ENCODE peak calls at places on chromosomes 12 and 14, in five cellular contexts. One of them, this sample, is unnamed. For H3K4me1, the result is how much of the 10 kb centered on the place peaks cover.

GRCh38 chr14:79136437-79137430 is 966.6 kb downstream of the NRXN3 start:
- DNase-seq in uterus: no peak
- DNase-seq in neuronal stem cell: peak
- DNase-seq in endodermal cell: no peak
- DNase-seq in lung: no peak
- DNase-seq in this sample: no peak

GRCh38 chr12:33676866-33677265 is 237.2 kb upstream of the SYT10 start:
- DNase-seq in uterus: no peak
- DNase-seq in neuronal stem cell: no peak
- DNase-seq in endodermal cell: no peak
- DNase-seq in lung: no peak
- DNase-seq in this sample: no peak

GRCh38 chr12:120350576-120351350 is 18.2 kb downstream of the MSI1 start:
- DNase-seq in uterus: no peak
- DNase-seq in neuronal stem cell: no peak
- DNase-seq in endodermal cell: no peak
- DNase-seq in lung: peak
- DNase-seq in this sample: no peak

GRCh38 chr12:94458882-94459772 is 540 bp downstream of the CEP83 start:
- DNase-seq in uterus: no peak
- DNase-seq in neuronal stem cell: peak
- DNase-seq in endodermal cell: no peak
- DNase-seq in lung: no peak
- DNase-seq in this sample: no peak

GRCh38 chr12:43676183-43676813 is 82.3 kb downstream of the PUS7L start:
- DNase-seq in uterus: no peak
- DNase-seq in neuronal stem cell: no peak
- DNase-seq in endodermal cell: peak
- DNase-seq in lung: no peak
- DNase-seq in this sample: no peak

GRCh38 chr14:51821822-51822221 is 38.6 kb upstream of the GNG2 start:
- DNase-seq in uterus: no peak
- DNase-seq in neuronal stem cell: no peak
- DNase-seq in endodermal cell: no peak
- DNase-seq in lung: no peak
- DNase-seq in this sample: no peak

GRCh38 chr12:108387771-108388170 is 48.7 kb upstream of the CMKLR1 start:
- DNase-seq in uterus: no peak
- DNase-seq in neuronal stem cell: no peak
- DNase-seq in endodermal cell: peak
- DNase-seq in lung: no peak
- DNase-seq in this sample: no peak

GRCh38 chr14:55317503-55317902 is 46.3 kb downstream of the FBXO34 start:
- DNase-seq in uterus: no peak
- DNase-seq in neuronal stem cell: no peak
- DNase-seq in endodermal cell: no peak
- DNase-seq in lung: no peak
- DNase-seq in this sample: no peak

GRCh38 chr14:101398011-101398410 is 163.3 kb upstream of the DIO3 start:
- DNase-seq in uterus: no peak
- DNase-seq in neuronal stem cell: no peak
- DNase-seq in endodermal cell: peak
- DNase-seq in lung: no peak
- DNase-seq in this sample: no peak

GRCh38 chr14:100661340-100661712 is 65.4 kb upstream of the DLK1 start:
- DNase-seq in uterus: peak
- DNase-seq in neuronal stem cell: no peak
- DNase-seq in endodermal cell: no peak
- DNase-seq in lung: no peak
- DNase-seq in this sample: no peak

GRCh38 chr12:132441871-132442863 is 47.8 kb upstream of the FBRSL1 start:
- DNase-seq in uterus: no peak
- DNase-seq in neuronal stem cell: no peak
- DNase-seq in endodermal cell: no peak
- DNase-seq in lung: no peak
- DNase-seq in this sample: no peak

GRCh38 chr12:62629413-62629812 is 162.8 kb downstream of the MON2 start:
- DNase-seq in uterus: no peak
- DNase-seq in neuronal stem cell: no peak
- DNase-seq in endodermal cell: peak
- DNase-seq in lung: no peak
- DNase-seq in this sample: no peak

GRCh38 chr14:99590746-99591555 is 13.1 kb downstream of the CCDC85C start:
- DNase-seq in uterus: peak
- DNase-seq in neuronal stem cell: no peak
- DNase-seq in endodermal cell: no peak
- DNase-seq in lung: no peak
- DNase-seq in this sample: no peak

GRCh38 chr14:56514663-56515371 is 64.8 kb upstream of the TMEM260 start:
- DNase-seq in uterus: no peak
- DNase-seq in neuronal stem cell: no peak
- DNase-seq in endodermal cell: peak
- DNase-seq in lung: no peak
- DNase-seq in this sample: no peak

GRCh38 chr12:64713372-64713771 is 45.8 kb downstream of the GNS start:
- DNase-seq in uterus: no peak
- DNase-seq in neuronal stem cell: no peak
- DNase-seq in endodermal cell: no peak
- DNase-seq in lung: no peak
- DNase-seq in this sample: no peak

DNA sequence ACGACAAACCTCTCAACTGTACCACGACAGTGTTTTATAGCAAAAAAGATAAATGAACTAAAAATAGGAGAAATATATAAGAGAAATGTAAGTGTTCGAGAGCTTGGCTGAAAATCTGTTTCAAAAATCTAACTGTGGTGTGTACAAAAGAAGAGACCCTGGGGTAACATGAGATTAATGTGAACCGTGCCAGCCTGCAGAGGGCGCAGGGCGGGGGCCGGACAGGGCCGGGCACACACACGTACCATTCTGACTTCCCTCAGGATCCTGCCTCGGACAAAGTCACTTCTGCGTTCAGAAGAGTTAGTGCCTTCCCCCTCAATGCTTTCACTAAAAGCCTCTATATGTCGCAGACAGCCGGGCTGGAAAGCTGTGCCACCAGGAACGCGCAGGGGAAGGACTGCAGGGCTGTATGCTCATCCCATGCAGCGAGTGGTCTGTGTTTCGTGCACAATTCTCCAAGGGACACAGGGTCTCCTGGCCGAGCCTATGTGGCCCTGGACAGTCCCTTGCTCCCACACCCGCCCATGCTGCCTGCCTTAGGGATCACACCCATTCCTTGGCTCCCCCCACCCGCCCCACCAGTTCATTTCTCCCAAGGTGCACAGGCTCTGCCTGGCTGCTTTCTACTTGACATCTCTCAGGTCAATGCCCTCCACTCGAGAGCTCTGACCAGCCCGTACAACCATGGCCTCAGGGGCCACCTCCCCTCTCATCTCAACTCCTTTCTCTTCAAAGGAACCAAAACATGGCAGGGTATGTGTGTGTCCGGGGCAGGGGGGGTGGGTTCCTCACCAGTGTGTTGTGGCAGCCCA is 8.5 kb downstream of the CDCA4 start:
- DNase-seq in uterus: no peak
- DNase-seq in neuronal stem cell: no peak
- DNase-seq in endodermal cell: no peak
- DNase-seq in lung: no peak
- DNase-seq in this sample: no peak
- H3K4me1 ChIP-seq in uterus: under half
- H3K4me1 ChIP-seq in neuronal stem cell: under half
- H3K4me1 ChIP-seq in endodermal cell: under half
- H3K4me1 ChIP-seq in lung: under half
- H3K4me1 ChIP-seq in this sample: under half

GRCh38 chr14:95484296-95484695 is 32.2 kb downstream of the SYNE3 start:
- DNase-seq in uterus: no peak
- DNase-seq in neuronal stem cell: no peak
- DNase-seq in endodermal cell: no peak
- DNase-seq in lung: no peak
- DNase-seq in this sample: no peak
- H3K4me1 ChIP-seq in uterus: under half
- H3K4me1 ChIP-seq in neuronal stem cell: under half
- H3K4me1 ChIP-seq in endodermal cell: under half
- H3K4me1 ChIP-seq in lung: under half
- H3K4me1 ChIP-seq in this sample: under half

GRCh38 chr12:77521458-77522115 is 309.1 kb upstream of the NAV3 start:
- DNase-seq in uterus: no peak
- DNase-seq in neuronal stem cell: no peak
- DNase-seq in endodermal cell: no peak
- DNase-seq in lung: no peak
- DNase-seq in this sample: no peak
- H3K4me1 ChIP-seq in uterus: under half
- H3K4me1 ChIP-seq in neuronal stem cell: under half
- H3K4me1 ChIP-seq in endodermal cell: under half
- H3K4me1 ChIP-seq in lung: under half
- H3K4me1 ChIP-seq in this sample: under half

DNA sequence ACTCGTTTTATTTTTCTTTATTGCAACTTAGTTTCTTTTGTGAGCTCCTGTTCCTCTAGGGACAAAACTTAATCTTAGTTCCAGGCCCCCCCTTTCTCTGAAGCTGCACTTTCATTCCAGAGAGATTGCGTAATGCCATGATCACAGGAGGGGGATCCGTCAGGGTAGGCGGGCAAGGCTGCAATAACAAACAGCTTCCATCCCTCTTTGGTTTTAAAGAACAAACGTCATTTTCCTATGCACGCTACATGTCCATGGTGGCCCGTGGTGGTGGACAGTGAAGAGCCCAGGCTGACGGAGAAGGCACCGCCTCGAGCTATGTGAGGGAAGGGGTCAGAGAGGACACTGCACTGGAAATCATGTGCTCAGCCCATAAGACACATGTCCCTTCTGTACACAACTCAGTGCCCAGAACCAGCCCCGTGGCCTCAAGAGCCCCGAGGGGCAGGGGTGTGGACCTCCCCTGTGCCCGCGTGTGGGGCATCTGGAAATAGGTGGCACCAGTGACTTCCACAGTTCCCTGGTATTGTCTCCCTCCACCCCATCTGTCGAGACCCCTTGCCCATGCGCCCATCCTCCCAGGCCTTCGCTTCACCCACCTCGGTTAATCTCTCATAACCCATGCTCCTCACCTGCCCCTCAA is 161.4 kb downstream of the ADGRD1 start:
- DNase-seq in uterus: no peak
- DNase-seq in neuronal stem cell: no peak
- DNase-seq in endodermal cell: no peak
- DNase-seq in lung: no peak
- DNase-seq in this sample: no peak
- H3K4me1 ChIP-seq in uterus: under half
- H3K4me1 ChIP-seq in neuronal stem cell: under half
- H3K4me1 ChIP-seq in endodermal cell: under half
- H3K4me1 ChIP-seq in lung: under half
- H3K4me1 ChIP-seq in this sample: under half

GRCh38 chr14:52917732-52918131 is 33.1 kb downstream of the FERMT2 start:
- DNase-seq in uterus: no peak
- DNase-seq in neuronal stem cell: no peak
- DNase-seq in endodermal cell: no peak
- DNase-seq in lung: no peak
- DNase-seq in this sample: no peak
- H3K4me1 ChIP-seq in uterus: under half
- H3K4me1 ChIP-seq in neuronal stem cell: under half
- H3K4me1 ChIP-seq in endodermal cell: under half
- H3K4me1 ChIP-seq in lung: under half
- H3K4me1 ChIP-seq in this sample: under half

GRCh38 chr12:6607751-6608591 is 792 bp upstream of the CHD4 start:
- DNase-seq in uterus: peak
- DNase-seq in neuronal stem cell: no peak
- DNase-seq in endodermal cell: peak
- DNase-seq in lung: peak
- DNase-seq in this sample: peak
- H3K4me1 ChIP-seq in uterus: under half
- H3K4me1 ChIP-seq in neuronal stem cell: under half
- H3K4me1 ChIP-seq in endodermal cell: under half
- H3K4me1 ChIP-seq in lung: under half
- H3K4me1 ChIP-seq in this sample: under half